ENCODE peak calls at places on chromosomes 4 and X, in nine cellular contexts. F, M, J, B, H, E, K, V and Y are unnamed samples.

GRCh38 chrX:76148753-76149152 is 24.1 kb upstream of the PBDC1 start:
- DNase-seq in F (peak; percentile 26), J (peak; percentile 25), K (peak; percentile 50), H (peak; percentile 34), V (no peak), E (peak; percentile 33), M (peak; percentile 17), B (no peak), Y (peak; percentile 26)

GRCh38 chr4:141215030-141215429 is 5.7 kb upstream of the ZNF330 start:
- DNase-seq in K (no peak), B (no peak), F (peak; percentile 40), M (no peak), E (no peak), J (no peak), V (no peak), H (no peak), Y (no peak)

GRCh38 chrX:13469963-13470679 is 99.3 kb upstream of the EGFL6 start:
- DNase-seq in H (no peak), K (no peak), M (peak; percentile 54), F (no peak), V (no peak), B (no peak), E (peak; percentile 75), J (peak; percentile 70), Y (no peak)

GRCh38 chr4:90030953-90031352 is 96.2 kb upstream of the CCSER1 start:
- DNase-seq in F (peak; percentile 13), B (no peak), E (no peak), V (no peak), J (no peak), K (peak; percentile 57), M (peak; percentile 40), H (no peak), Y (peak; percentile 72)

GRCh38 chr4:184536881-184537248 is 62.5 kb upstream of the IRF2 start:
- DNase-seq in K (peak; percentile 58), V (no peak), B (no peak), H (no peak), J (no peak), E (no peak), F (no peak), M (peak; percentile 10), Y (no peak)

GRCh38 chr4:166039822-166040221 is 166.8 kb downstream of the TLL1 start:
- DNase-seq in J (no peak), H (no peak), F (no peak), M (no peak), B (no peak), E (no peak), V (no peak), K (no peak), Y (no peak)

GRCh38 chrX:30414144-30414543 is 105.0 kb upstream of the NR0B1 start:
- DNase-seq in F (no peak), J (no peak), M (no peak), E (no peak), K (no peak), H (no peak), V (no peak), B (no peak), Y (no peak)

GRCh38 chr4:30943356-30943755 is 223.2 kb downstream of the PCDH7 start:
- DNase-seq in B (no peak), K (no peak), M (no peak), E (peak; percentile 38), J (no peak), H (no peak), F (no peak), V (no peak), Y (no peak)

GRCh38 chr4:34181311-34181808 is 2063.0 kb downstream of the ARAP2 start:
- DNase-seq in B (no peak), J (peak; percentile 90), F (no peak), M (peak; percentile 89), V (no peak), K (no peak), H (no peak), E (peak; percentile 91), Y (no peak)

GRCh38 chrX:102840871-102841705 is 96.0 kb upstream of the RAB40AL start:
- DNase-seq in F (no peak), V (no peak), M (peak; percentile 39), B (no peak), H (no peak), K (no peak), E (peak; percentile 34), J (peak; percentile 5), Y (peak; percentile 69)

GRCh38 chrX:103211012-103211715 is 3.7 kb upstream of the BEX4 start:
- DNase-seq in J (peak; percentile 40), V (no peak), K (peak; percentile 83), F (peak; percentile 82), E (peak; percentile 34), B (no peak), H (no peak), M (peak; percentile 53), Y (peak; percentile 76)

GRCh38 chrX:1099146-1099770 is 113.2 kb downstream of the CRLF2 start:
- DNase-seq in M (no peak), V (peak; percentile 23), B (no peak), E (no peak), K (no peak), H (no peak), J (no peak), F (no peak), Y (no peak)

GRCh38 chr4:54215379-54216072 is 13.6 kb upstream of the PDGFRA start:
- DNase-seq in E (no peak), B (no peak), V (no peak), H (no peak), K (peak; percentile 48), F (no peak), J (peak; percentile 29), M (no peak), Y (peak; percentile 4)

GRCh38 chr4:56613101-56613862 is 67.8 kb downstream of the HOPX start:
- DNase-seq in E (peak; percentile 91), M (peak; percentile 96), H (no peak), V (no peak), J (peak; percentile 68), F (no peak), B (no peak), K (no peak), Y (peak; percentile 23)

GRCh38 chr4:28686618-28687017 is 1826.0 kb downstream of the STIM2 start:
- DNase-seq in B (no peak), F (peak; percentile 68), J (peak; percentile 4), K (peak; percentile 89), M (peak; percentile 65), E (peak; percentile 38), V (no peak), H (no peak), Y (peak; percentile 77)

DNA sequence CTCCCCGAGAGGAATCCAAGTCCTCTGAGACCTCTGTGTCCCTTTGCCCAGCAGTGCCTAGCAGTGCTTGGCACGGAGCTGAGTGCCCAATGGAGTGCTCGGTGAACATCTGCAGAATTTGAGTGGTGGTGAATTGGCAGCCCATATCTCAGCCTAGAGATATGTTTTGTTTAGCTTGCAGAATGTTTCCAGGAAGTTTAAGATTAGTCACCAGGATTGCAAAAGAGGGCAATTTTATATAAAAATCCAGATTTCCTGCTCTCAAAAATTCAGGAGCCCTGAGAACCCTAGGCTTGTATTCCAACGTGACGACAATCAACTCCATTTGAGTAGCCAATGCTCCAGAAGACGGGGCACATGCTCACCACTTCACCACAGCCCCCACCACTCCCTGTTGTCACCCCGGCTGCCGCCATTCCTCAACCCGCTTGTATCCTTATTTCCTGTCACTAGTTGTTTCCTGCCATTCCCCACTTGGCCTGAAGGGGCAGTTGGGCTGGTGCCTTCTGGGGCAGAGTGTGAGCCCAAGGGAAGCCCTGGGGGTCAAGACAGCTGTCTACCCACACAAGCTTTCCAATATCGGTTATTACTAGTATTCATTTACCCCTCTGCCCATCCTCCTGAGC is 116.9 kb downstream of the EFNB1 start:
- DNase-seq in B (no peak), V (no peak), J (peak; percentile 52), E (peak; percentile 70), F (no peak), K (peak; percentile 80), H (no peak), M (peak; percentile 39), Y (peak; percentile 52)
- TF ChIP-seq CTCF in B (no peak), V (peak; percentile 18), J (peak; percentile 37), E (peak; percentile 33), F (peak; percentile 58), K (peak; percentile 58), H (no peak), M (peak; percentile 31), Y (peak; percentile 45)

DNA sequence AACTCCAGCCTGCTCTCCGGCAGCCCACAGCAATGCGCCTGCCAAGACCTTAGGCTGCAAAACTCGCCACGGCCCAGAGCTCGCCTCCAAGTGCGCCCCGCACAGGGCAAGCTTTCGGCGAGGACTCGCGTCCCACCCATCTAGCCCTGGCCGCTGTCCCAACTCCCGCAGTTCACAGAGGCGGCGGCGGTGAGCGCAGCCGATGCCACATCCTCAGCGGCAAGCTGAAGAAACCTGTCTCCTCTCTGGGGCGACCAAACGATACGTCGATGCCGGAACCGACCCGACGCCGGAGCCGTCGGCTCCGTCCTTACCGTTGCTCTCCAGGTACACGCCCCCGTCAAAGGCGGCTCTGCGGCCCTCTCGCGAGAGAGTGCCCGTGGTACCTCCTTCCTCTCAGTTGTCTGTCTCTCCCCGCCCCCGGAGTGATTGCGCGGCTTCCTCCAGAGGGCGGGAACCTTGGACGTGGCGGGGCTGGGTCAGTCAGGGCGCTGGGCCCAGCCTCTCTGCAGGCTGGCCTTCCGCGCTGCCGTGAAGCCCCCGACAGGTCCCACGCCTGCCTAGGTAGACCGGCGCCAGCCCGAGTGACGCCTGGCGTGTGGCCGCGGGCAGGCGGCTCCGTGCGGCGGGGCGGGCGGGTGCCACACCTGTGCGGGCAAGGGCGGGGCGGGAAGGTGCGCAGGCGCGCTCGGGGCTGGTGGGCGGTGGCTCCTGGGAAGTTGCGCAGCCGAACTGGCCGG is 380 bp upstream of the RAB33B start:
- DNase-seq in F (peak; percentile 97), K (peak; percentile 99), E (peak; percentile 97), B (peak; percentile 99), M (peak; percentile 99), V (peak; percentile 99), J (peak; percentile 97), H (peak; percentile 98), Y (peak; percentile 98)
- TF ChIP-seq CTCF in F (no peak), K (peak; percentile 40), E (no peak), B (no peak), M (peak; percentile 2), V (no peak), J (no peak), H (peak; percentile 5), Y (no peak)

DNA sequence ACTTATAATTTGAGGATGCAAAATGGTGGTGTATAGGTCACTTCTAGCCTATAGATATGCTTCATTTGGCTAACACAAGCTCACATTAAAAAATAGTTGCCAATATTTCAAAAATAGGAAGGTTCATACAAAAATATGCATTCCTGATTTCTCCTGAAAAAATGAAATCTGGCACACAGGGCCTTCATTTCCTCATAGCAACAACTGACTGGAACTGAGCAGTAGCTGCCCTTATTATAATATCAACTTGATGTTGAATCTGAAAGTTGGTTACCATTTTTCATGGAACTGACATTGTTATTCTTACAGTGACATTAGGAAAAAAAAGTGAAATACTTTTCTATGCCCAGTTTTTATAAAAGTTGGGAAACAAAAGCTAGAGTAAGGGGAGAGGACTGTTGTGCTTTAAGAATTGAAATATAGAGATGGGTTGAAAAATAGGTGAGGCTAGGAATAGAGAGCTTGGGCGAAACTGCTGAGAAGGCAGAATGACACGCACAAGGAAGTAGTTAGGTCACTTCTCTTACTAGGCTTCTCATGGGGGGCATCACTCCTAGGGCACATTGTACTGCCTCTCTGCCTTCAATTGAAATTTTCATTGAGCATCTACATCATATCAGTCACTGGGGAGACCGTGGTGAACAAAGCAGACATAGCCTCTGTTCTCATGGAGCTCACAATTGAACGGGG is 43.1 kb upstream of the C1GALT1C1 start:
- DNase-seq in F (no peak), H (no peak), B (no peak), M (no peak), J (no peak), E (no peak), K (no peak), V (no peak), Y (no peak)
- TF ChIP-seq CTCF in F (no peak), H (no peak), B (no peak), M (no peak), J (no peak), E (no peak), K (no peak), V (no peak), Y (no peak)

GRCh38 chrX:112470551-112470950 is 209.2 kb downstream of the LHFPL1 start:
- DNase-seq in F (no peak), H (no peak), B (no peak), V (no peak), J (no peak), M (no peak), E (no peak), K (no peak), Y (peak; percentile 8)
- TF ChIP-seq CTCF in F (no peak), H (no peak), B (no peak), V (no peak), J (no peak), M (no peak), E (no peak), K (peak; percentile 71), Y (peak; percentile 19)